ENCODE peak calls at places on chromosomes 7 and 10, in ten cellular contexts. Q is sigmoid colon, K is dorsolateral prefrontal cortex, P is NB4, L is fibroblast of lung, I is nephron progenitor cell, E is Calu3, U is fibroblast of the aortic adventitia, X is left ventricle myocardium inferior, F is transverse colon. S is an unnamed sample.

GRCh38 chr7:44384586-44385383 is 59.4 kb upstream of the CAMK2B start:
- DNase-seq in Q (no peak), K (no peak), P (no peak), L (no peak), I (no peak), E (no peak), U (no peak), X (no peak), F (no peak), S (no peak)

GRCh38 chr10:27242951-27243551 is 2.5 kb upstream of the ACBD5 start:
- DNase-seq in Q (no peak), K (peak), P (peak), L (peak), I (peak), E (peak), U (peak), X (peak), F (peak), S (peak)

GRCh38 chr7:130179631-130180030 is 25.6 kb downstream of the TMEM209 start:
- DNase-seq in Q (no peak), K (no peak), P (no peak), L (no peak), I (no peak), E (no peak), U (no peak), X (no peak), F (no peak), S (no peak)

GRCh38 chr10:35735412-35735811 is 93.3 kb upstream of the FZD8 start:
- DNase-seq in Q (no peak), K (no peak), P (no peak), L (no peak), I (no peak), E (no peak), U (peak), X (no peak), F (no peak), S (peak)

GRCh38 chr7:149736478-149737360 is 36.7 kb downstream of the ZNF467 start:
- DNase-seq in Q (peak), K (no peak), P (no peak), L (peak), I (no peak), E (no peak), U (peak), X (no peak), F (no peak), S (no peak)

GRCh38 chr7:140656548-140657515 is 15.9 kb upstream of the ADCK2 start:
- DNase-seq in Q (peak), K (no peak), P (peak), L (peak), I (no peak), E (peak), U (peak), X (no peak), F (peak), S (peak)

GRCh38 chr7:45061807-45062206 is 27.0 kb downstream of the NACAD start:
- DNase-seq in Q (no peak), K (no peak), P (no peak), L (no peak), I (no peak), E (no peak), U (no peak), X (no peak), F (no peak), S (no peak)

GRCh38 chr10:14397069-14397468 is 66.3 kb upstream of the FRMD4A start:
- DNase-seq in Q (no peak), K (peak), P (no peak), L (peak), I (no peak), E (peak), U (peak), X (peak), F (no peak), S (peak)

GRCh38 chr10:47233631-47234030 is 66.4 kb upstream of the GDF10 start:
- DNase-seq in Q (no peak), K (no peak), P (no peak), L (no peak), I (no peak), E (no peak), U (no peak), X (no peak), F (no peak), S (no peak)

GRCh38 chr10:108187396-108188012 is 1023.0 kb upstream of the SORCS1 start:
- DNase-seq in Q (no peak), K (no peak), P (no peak), L (no peak), I (no peak), E (no peak), U (no peak), X (no peak), F (no peak), S (no peak)

GRCh38 chr7:156616269-156617202 is 24.0 kb upstream of the RNF32 start:
- DNase-seq in Q (no peak), K (no peak), P (no peak), L (peak), I (peak), E (no peak), U (no peak), X (no peak), F (peak), S (no peak)

GRCh38 chr7:18508441-18509427 is 13.2 kb downstream of the HDAC9 start:
- DNase-seq in Q (no peak), K (no peak), P (peak), L (peak), I (no peak), E (peak), U (peak), X (no peak), F (no peak), S (peak)

GRCh38 chr10:60185426-60185825 is 204.2 kb downstream of the ANK3 start:
- DNase-seq in Q (no peak), K (no peak), P (no peak), L (no peak), I (no peak), E (no peak), U (no peak), X (no peak), F (no peak), S (no peak)

GRCh38 chr10:89516149-89516832 is 19.1 kb downstream of the SLC16A12 start:
- DNase-seq in Q (peak), K (no peak), P (no peak), L (peak), I (no peak), E (peak), U (peak), X (peak), F (peak), S (peak)

GRCh38 chr7:82294258-82294855 is 149.2 kb downstream of the CACNA2D1 start:
- DNase-seq in Q (no peak), K (no peak), P (no peak), L (no peak), I (no peak), E (no peak), U (no peak), X (no peak), F (no peak), S (peak)

GRCh38 chr10:28367865-28368541 is 65.1 kb upstream of the MPP7 start:
- DNase-seq in Q (no peak), K (no peak), P (peak), L (no peak), I (no peak), E (no peak), U (no peak), X (peak), F (peak), S (no peak)

GRCh38 chr10:123559823-123560092 is 106.4 kb upstream of the GPR26 start:
- DNase-seq in Q (peak), K (no peak), P (no peak), L (no peak), I (no peak), E (no peak), U (no peak), X (no peak), F (no peak), S (no peak)

GRCh38 chr7:38178695-38179344 is 775 bp downstream of the STARD3NL start:
- DNase-seq in Q (no peak), K (no peak), P (no peak), L (peak), I (no peak), E (no peak), U (peak), X (no peak), F (no peak), S (peak)

GRCh38 chr7:38181111-38181510 is 3.1 kb downstream of the STARD3NL start:
- DNase-seq in Q (no peak), K (no peak), P (no peak), L (no peak), I (no peak), E (no peak), U (no peak), X (no peak), F (no peak), S (no peak)

GRCh38 chr7:38177621-38178003 is 433 bp upstream of the STARD3NL start:
- DNase-seq in Q (no peak), K (no peak), P (no peak), L (no peak), I (no peak), E (no peak), U (no peak), X (no peak), F (no peak), S (no peak)

GRCh38 chr7:38179719-38180333 is 1.8 kb downstream of the STARD3NL start:
- DNase-seq in Q (no peak), K (no peak), P (no peak), L (peak), I (no peak), E (no peak), U (peak), X (no peak), F (no peak), S (peak)

DNA sequence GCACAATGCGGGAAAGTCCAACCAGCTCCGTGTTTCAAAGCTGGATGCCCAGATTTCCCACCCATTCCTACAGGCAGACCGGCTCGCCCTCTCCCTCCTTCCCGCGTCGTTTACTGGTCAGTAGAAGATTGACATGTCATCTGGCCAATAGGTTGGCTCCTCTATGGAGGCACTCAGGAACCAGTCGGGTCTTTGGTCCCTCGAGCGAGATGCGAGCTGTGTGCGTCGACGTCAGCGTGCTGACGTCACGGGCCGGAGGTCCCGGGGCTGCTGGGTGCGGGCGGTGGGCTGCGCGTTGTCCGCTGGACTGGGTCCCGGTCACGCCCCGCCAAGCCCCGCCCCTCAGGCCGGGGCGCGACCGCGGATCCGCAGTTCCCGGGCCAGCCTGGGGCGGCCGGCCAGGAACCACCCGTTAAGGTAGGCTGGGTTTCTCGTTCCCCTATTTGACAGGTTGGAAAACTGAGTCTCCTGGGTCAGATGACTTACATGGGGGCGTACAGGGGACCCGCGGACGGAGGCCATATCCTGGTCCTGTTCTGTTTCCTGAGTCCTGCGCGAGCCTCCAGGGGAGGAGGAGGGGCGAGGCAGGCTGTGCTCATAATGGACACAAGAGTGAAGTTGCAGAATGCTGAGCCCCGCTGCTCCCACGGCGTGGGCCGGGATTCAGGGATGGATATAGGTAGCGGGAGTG is at the start of gene STARD3NL:
- DNase-seq in Q (peak), K (peak), P (peak), L (peak), I (peak), E (peak), U (peak), X (peak), F (peak), S (peak)
- TF ChIP-seq CTCF in Q (peak), K (no peak), P (no peak), L (no peak), I (no peak), E (no peak), U (no peak), X (peak), F (peak), S (no peak)

GRCh38 chr7:98879198-98879988 is 1.1 kb downstream of the TRRAP start:
- DNase-seq in Q (no peak), K (no peak), P (peak), L (no peak), I (no peak), E (peak), U (no peak), X (no peak), F (peak), S (no peak)
- TF ChIP-seq CTCF in Q (no peak), K (peak), P (peak), L (no peak), I (peak), E (no peak), U (no peak), X (peak), F (peak), S (no peak)

DNA sequence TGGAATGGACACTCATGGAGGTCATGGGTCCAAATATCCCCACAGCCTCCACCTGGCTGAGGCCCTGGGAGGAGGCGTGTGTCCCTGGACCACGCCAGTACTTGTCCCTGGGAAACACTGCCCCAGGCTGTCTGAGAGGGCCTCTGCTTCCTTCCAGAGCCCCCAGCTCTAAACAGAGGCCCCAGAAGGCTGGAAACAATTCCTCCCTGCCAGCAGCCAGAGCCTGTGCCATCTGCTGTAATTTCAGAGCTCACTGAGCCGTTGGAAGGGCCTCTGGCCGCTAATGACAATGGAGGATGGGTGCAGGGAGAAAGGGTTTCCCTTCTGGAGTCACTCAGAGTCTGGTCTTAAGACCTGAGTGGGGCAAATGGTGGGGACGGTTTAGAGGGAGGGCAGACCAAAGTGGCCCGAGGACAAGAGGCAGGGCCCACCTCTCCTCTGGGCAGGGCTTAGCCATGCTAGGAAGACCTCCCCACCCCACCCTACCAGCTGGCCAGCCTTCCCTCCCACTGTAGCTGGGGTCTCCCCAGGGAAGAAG is 7.1 kb downstream of the CHAT start:
- DNase-seq in Q (peak), K (peak), P (no peak), L (no peak), I (no peak), E (no peak), U (no peak), X (no peak), F (no peak), S (no peak)
- TF ChIP-seq CTCF in Q (no peak), K (no peak), P (no peak), L (no peak), I (no peak), E (no peak), U (no peak), X (no peak), F (no peak), S (no peak)

GRCh38 chr10:100637785-100638184 is 102.0 kb downstream of the HIF1AN start:
- DNase-seq in Q (no peak), K (no peak), P (peak), L (no peak), I (peak), E (peak), U (no peak), X (no peak), F (no peak), S (no peak)
- TF ChIP-seq CTCF in Q (no peak), K (no peak), P (peak), L (peak), I (peak), E (no peak), U (peak), X (no peak), F (no peak), S (peak)

GRCh38 chr10:30398788-30399187 is 35.2 kb upstream of the MAP3K8 start:
- DNase-seq in Q (no peak), K (no peak), P (no peak), L (no peak), I (no peak), E (no peak), U (no peak), X (no peak), F (no peak), S (no peak)
- TF ChIP-seq CTCF in Q (no peak), K (no peak), P (no peak), L (no peak), I (no peak), E (no peak), U (peak), X (no peak), F (no peak), S (no peak)

GRCh38 chr10:22005763-22006162 is 2.2 kb upstream of the DNAJC1 start:
- DNase-seq in Q (no peak), K (no peak), P (no peak), L (no peak), I (no peak), E (no peak), U (no peak), X (no peak), F (no peak), S (no peak)

GRCh38 chr10:22006379-22006884 is 2.9 kb upstream of the DNAJC1 start:
- DNase-seq in Q (no peak), K (no peak), P (no peak), L (no peak), I (no peak), E (no peak), U (no peak), X (no peak), F (no peak), S (no peak)

GRCh38 chr10:22016046-22016705 is 12.6 kb upstream of the DNAJC1 start:
- DNase-seq in Q (no peak), K (no peak), P (no peak), L (peak), I (no peak), E (no peak), U (peak), X (no peak), F (no peak), S (no peak)

GRCh38 chr10:22010973-22011408 is 7.5 kb upstream of the DNAJC1 start:
- DNase-seq in Q (no peak), K (no peak), P (no peak), L (peak), I (no peak), E (no peak), U (peak), X (no peak), F (no peak), S (peak)
- TF ChIP-seq CTCF in Q (no peak), K (peak), P (no peak), L (no peak), I (peak), E (peak), U (peak), X (peak), F (peak), S (peak)